ENCODE peak calls at places on chromosomes 2 and 18, in ten cellular contexts. A is CD4-positive, alpha-beta T cell; W is choroid plexus epithelial cell; U is fibroblast of lung; T is suprapubic skin; X is RWPE1; S is adrenal gland; O is thoracic aorta; Z is cardiac muscle cell; G is foreskin fibroblast. R is an unnamed sample.

GRCh38 chr2:206962966-206963365 is 23.6 kb downstream of the CPO start:
- DNase-seq in A (no peak), W (no peak), U (no peak), T (no peak), X (no peak), S (no peak), O (no peak), Z (no peak), G (no peak), R (no peak)

GRCh38 chr2:193847140-193847539 is 1652.4 kb upstream of the TMEFF2 start:
- DNase-seq in A (no peak), W (peak), U (peak), T (no peak), X (peak), S (no peak), O (no peak), Z (peak), G (peak), R (no peak)

GRCh38 chr2:20671036-20671735 is 4.2 kb downstream of the GDF7 start:
- DNase-seq in A (no peak), W (no peak), U (no peak), T (no peak), X (no peak), S (no peak), O (no peak), Z (no peak), G (no peak), R (no peak)

GRCh38 chr2:70871398-70872211 is 36.0 kb upstream of the CD207 start:
- DNase-seq in A (peak), W (peak), U (peak), T (peak), X (peak), S (peak), O (peak), Z (peak), G (peak), R (peak)

GRCh38 chr2:201654611-201655384 is 11.5 kb upstream of the TMEM237 start:
- DNase-seq in A (no peak), W (peak), U (peak), T (no peak), X (no peak), S (no peak), O (no peak), Z (peak), G (peak), R (no peak)

GRCh38 chr18:8374652-8375051 is 234.6 kb upstream of the RAB12 start:
- DNase-seq in A (no peak), W (no peak), U (peak), T (no peak), X (no peak), S (no peak), O (no peak), Z (no peak), G (no peak), R (no peak)

GRCh38 chr2:120314656-120315366 is 31.1 kb upstream of the INHBB start:
- DNase-seq in A (peak), W (no peak), U (no peak), T (no peak), X (no peak), S (no peak), O (no peak), Z (peak), G (no peak), R (no peak)

GRCh38 chr2:113273031-113273551 is 5.6 kb downstream of the PAX8 start:
- DNase-seq in A (no peak), W (peak), U (peak), T (no peak), X (no peak), S (no peak), O (no peak), Z (peak), G (peak), R (no peak)

GRCh38 chr2:226999676-227000075 is 163.8 kb downstream of the RHBDD1 start:
- DNase-seq in A (no peak), W (peak), U (no peak), T (no peak), X (no peak), S (no peak), O (no peak), Z (peak), G (no peak), R (no peak)

GRCh38 chr2:25132296-25132630 is 36.1 kb downstream of the POMC start:
- DNase-seq in A (no peak), W (no peak), U (peak), T (no peak), X (no peak), S (no peak), O (no peak), Z (peak), G (no peak), R (no peak)

DNA sequence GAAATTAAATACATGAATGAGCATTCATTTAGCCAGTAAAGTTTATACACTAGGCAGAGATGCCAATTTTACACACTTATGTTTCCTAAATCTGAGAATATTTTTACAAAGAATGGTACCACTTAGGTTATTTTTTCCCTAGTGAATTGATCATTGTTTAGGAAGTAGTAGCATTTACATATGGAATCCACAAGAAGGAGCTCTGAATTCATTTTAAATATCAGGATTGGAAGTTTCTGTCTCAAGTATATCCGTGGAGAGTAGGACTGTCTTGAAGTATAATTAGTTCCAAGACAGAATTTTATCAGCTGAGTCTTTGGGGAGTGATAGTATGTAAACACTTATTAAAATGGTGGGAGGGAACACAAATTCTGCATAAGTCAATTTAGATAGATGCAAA is 82.2 kb upstream of the FAM98A start:
- DNase-seq in A (no peak), W (peak), U (peak), T (no peak), X (no peak), S (no peak), O (no peak), Z (no peak), G (peak), R (no peak)
- TF ChIP-seq CTCF in A (no peak), W (no peak), U (peak), T (no peak), X (peak), S (no peak), O (no peak), Z (no peak), G (peak), R (no peak)

GRCh38 chr2:170330881-170331280 is 152.9 kb downstream of the MYO3B start:
- DNase-seq in A (no peak), W (no peak), U (no peak), T (no peak), X (no peak), S (no peak), O (no peak), Z (no peak), G (no peak), R (no peak)
- TF ChIP-seq CTCF in A (no peak), W (no peak), U (no peak), T (no peak), X (no peak), S (no peak), O (no peak), Z (no peak), G (no peak), R (no peak)

GRCh38 chr2:23460228-23460627 is 75.2 kb downstream of the KLHL29 start:
- DNase-seq in A (no peak), W (peak), U (peak), T (no peak), X (peak), S (peak), O (no peak), Z (peak), G (peak), R (no peak)
- TF ChIP-seq CTCF in A (no peak), W (peak), U (peak), T (no peak), X (peak), S (peak), O (peak), Z (peak), G (peak), R (no peak)

GRCh38 chr18:9790261-9790660 is 82.2 kb downstream of the RAB31 start:
- DNase-seq in A (no peak), W (no peak), U (no peak), T (no peak), X (no peak), S (no peak), O (no peak), Z (peak), G (no peak), R (no peak)

GRCh38 chr18:9788140-9788539 is 80.0 kb downstream of the RAB31 start:
- DNase-seq in A (no peak), W (no peak), U (peak), T (no peak), X (no peak), S (no peak), O (no peak), Z (no peak), G (no peak), R (no peak)

GRCh38 chr18:9796933-9797549 is 88.7 kb upstream of the TXNDC2 start:
- DNase-seq in A (no peak), W (no peak), U (no peak), T (no peak), X (no peak), S (no peak), O (no peak), Z (no peak), G (peak), R (no peak)

GRCh38 chr18:9788860-9789259 is 80.8 kb downstream of the RAB31 start:
- DNase-seq in A (no peak), W (no peak), U (no peak), T (no peak), X (no peak), S (no peak), O (no peak), Z (no peak), G (no peak), R (no peak)

GRCh38 chr18:9792565-9793226 is 84.6 kb downstream of the RAB31 start:
- DNase-seq in A (no peak), W (no peak), U (no peak), T (no peak), X (no peak), S (no peak), O (no peak), Z (no peak), G (no peak), R (no peak)
- TF ChIP-seq CTCF in A (peak), W (peak), U (peak), T (no peak), X (no peak), S (peak), O (peak), Z (peak), G (no peak), R (no peak)

DNA sequence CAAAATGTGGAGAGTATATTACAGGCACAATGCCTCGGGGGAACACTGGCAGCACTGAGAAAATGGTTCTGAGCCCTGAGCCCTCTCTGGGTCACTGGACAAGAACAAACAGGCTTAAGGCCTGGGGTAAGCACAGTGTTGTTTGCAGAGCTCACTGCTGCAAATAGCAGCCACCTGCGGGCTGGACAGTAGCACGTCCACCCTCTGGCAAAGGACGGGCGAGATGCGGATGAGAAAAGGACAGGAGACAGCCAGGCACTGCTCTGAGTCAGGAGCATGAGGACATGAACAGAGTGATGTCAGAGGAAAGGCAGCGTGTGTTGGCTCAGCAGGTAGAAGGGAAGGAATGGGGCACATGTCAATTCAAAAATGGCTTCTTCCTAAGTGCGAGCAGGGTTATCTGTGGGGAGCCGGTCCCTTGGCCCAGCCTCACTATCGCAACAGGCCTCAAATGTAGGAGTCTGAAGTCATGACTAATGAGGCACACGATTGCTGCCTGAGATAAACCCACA is 25.9 kb upstream of the NEB start:
- DNase-seq in A (no peak), W (peak), U (peak), T (no peak), X (no peak), S (peak), O (no peak), Z (peak), G (no peak), R (no peak)
- TF ChIP-seq CTCF in A (no peak), W (no peak), U (no peak), T (no peak), X (no peak), S (no peak), O (no peak), Z (no peak), G (no peak), R (no peak)

DNA sequence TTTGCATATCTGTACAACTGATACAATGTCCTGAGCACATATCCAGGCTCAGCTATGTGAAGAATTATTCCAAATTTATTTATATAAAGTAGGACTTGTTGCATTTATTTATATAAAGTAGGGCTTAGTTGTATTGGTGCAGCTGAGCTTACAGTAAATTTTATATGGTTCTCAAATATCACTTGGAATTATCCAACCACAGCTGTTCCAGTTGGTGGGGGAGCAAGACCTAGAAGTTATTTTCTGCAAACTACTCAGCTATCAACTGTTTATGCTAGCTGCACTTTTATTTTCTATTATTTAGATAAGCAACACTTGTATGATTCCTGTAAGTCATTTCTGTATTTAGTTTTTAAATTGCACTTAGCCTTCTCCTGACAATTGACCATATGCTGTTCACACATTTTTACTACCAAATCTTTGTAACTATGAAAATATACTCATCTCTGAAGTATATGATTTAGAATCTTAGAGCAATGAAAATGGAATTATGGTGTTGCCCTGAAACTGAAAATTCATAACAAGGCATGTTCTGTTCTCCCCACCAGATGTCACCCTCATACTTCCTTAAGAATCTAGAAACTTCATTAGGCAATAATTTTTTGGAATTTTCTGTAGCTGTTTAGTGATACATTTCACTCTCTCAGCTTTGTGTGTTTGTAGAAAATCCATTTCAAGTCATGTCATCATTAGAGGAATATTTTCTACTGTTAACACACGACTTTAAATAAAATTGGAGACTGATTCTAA is 157.0 kb upstream of the CBLN2 start:
- DNase-seq in A (no peak), W (peak), U (peak), T (no peak), X (peak), S (no peak), O (no peak), Z (peak), G (peak), R (no peak)
- TF ChIP-seq CTCF in A (no peak), W (peak), U (peak), T (no peak), X (peak), S (no peak), O (no peak), Z (no peak), G (peak), R (no peak)

GRCh38 chr18:65786400-65786948 is 35.7 kb downstream of the CDH7 start:
- DNase-seq in A (no peak), W (no peak), U (no peak), T (no peak), X (no peak), S (no peak), O (no peak), Z (no peak), G (no peak), R (no peak)

GRCh38 chr18:65791753-65792152 is 40.9 kb downstream of the CDH7 start:
- DNase-seq in A (no peak), W (no peak), U (no peak), T (no peak), X (no peak), S (no peak), O (no peak), Z (no peak), G (no peak), R (no peak)

DNA sequence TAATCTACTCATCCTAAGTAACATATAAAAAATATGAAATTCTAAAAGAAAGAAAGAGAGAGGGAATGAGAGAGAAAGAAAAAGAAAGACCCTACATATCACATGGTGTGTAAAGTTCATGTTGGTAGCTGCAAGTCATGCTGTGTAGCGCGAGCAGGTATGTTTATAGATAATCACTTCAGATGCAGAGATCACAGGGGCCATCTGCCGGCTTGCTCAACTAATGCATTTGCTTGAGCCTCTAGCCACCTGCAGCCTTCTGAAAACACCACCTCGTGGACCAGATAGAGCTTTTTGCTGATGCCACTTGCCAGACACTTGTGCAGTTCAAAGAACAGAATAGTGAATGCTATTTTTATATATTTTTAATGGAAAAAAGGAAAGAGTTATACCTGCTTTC is 37.6 kb downstream of the CDH7 start:
- DNase-seq in A (no peak), W (peak), U (no peak), T (no peak), X (no peak), S (peak), O (no peak), Z (no peak), G (no peak), R (no peak)
- TF ChIP-seq CTCF in A (no peak), W (peak), U (no peak), T (no peak), X (no peak), S (no peak), O (no peak), Z (no peak), G (no peak), R (no peak)